ENCODE peak calls at places on chromosomes 1 and 21, in five cellular contexts. I is neural crest cell, G is heart left ventricle, T is Calu3, R is PC-3. F is an unnamed sample.

GRCh38 chr1:184753093-184753492 is 1.6 kb downstream of the EDEM3 start:
- DNase-seq in I (no peak), G (no peak), T (no peak), R (no peak), F (no peak)

GRCh38 chr1:235874226-235874625 is 7.5 kb upstream of the LYST start:
- DNase-seq in I (no peak), G (no peak), T (no peak), R (no peak), F (no peak)

GRCh38 chr21:21051109-21052055 is 53.2 kb downstream of the NCAM2 start:
- DNase-seq in I (no peak), G (no peak), T (no peak), R (no peak), F (no peak)

GRCh38 chr1:83735525-83735924 is 263.4 kb downstream of the TTLL7 start:
- DNase-seq in I (no peak), G (no peak), T (no peak), R (no peak), F (no peak)

GRCh38 chr1:81231729-81232038 is 569.0 kb upstream of the ADGRL2 start:
- DNase-seq in I (no peak), G (no peak), T (no peak), R (no peak), F (no peak)

GRCh38 chr1:247456914-247457638 is 828 bp downstream of the OR2B11 start:
- DNase-seq in I (no peak), G (no peak), T (no peak), R (no peak), F (no peak)

GRCh38 chr1:180691322-180691721 is 59.5 kb downstream of the XPR1 start:
- DNase-seq in I (no peak), G (no peak), T (no peak), R (peak; percentile 25), F (no peak)

GRCh38 chr1:17539526-17540254 is at the start of gene ARHGEF10L:
- DNase-seq in I (peak; percentile 25), G (peak; percentile 34), T (no peak), R (no peak), F (no peak)

GRCh38 chr1:224727851-224728250 is 111.7 kb downstream of the CNIH3 start:
- DNase-seq in I (no peak), G (no peak), T (no peak), R (no peak), F (no peak)

GRCh38 chr1:6822530-6823359 is 37.5 kb downstream of the CAMTA1 start:
- DNase-seq in I (no peak), G (no peak), T (peak; percentile 16), R (no peak), F (no peak)

GRCh38 chr1:81242103-81242502 is 558.6 kb upstream of the ADGRL2 start:
- DNase-seq in I (no peak), G (no peak), T (no peak), R (no peak), F (no peak)

GRCh38 chr1:185695299-185695698 is 38.9 kb upstream of the HMCN1 start:
- DNase-seq in I (no peak), G (no peak), T (no peak), R (peak; percentile 34), F (no peak)

GRCh38 chr1:198794498-198794897 is 155.7 kb downstream of the PTPRC start:
- DNase-seq in I (no peak), G (no peak), T (no peak), R (no peak), F (no peak)

GRCh38 chr1:69991644-69992043 is 213.7 kb downstream of the LRRC40 start:
- DNase-seq in I (no peak), G (no peak), T (no peak), R (no peak), F (no peak)

GRCh38 chr1:42784946-42785693 is at the start of gene TMEM269:
- DNase-seq in I (no peak), G (peak; percentile 40), T (no peak), R (no peak), F (peak; percentile 66)

GRCh38 chr1:198730952-198731351 is 92.1 kb downstream of the PTPRC start:
- DNase-seq in I (no peak), G (no peak), T (no peak), R (no peak), F (no peak)

GRCh38 chr1:6495041-6495441 is 3.6 kb upstream of the PLEKHG5 start:
- DNase-seq in I (no peak), G (no peak), T (no peak), R (no peak), F (no peak)

GRCh38 chr1:21594935-21595897 is 73.9 kb downstream of the RAP1GAP start:
- DNase-seq in I (peak; percentile 63), G (peak; percentile 61), T (peak; percentile 40), R (peak; percentile 60), F (peak; percentile 70)

GRCh38 chr1:99969260-99969728 is 502 bp upstream of the SLC35A3 start:
- DNase-seq in I (peak; percentile 2), G (no peak), T (no peak), R (peak; percentile 24), F (no peak)